ENCODE peak calls at places on chromosomes 2 and 18, in nine cellular contexts. N, J, U, T, O, R, Z, P and C are unnamed samples.

GRCh38 chr18:75592527-75592926 is 165.0 kb upstream of the SMIM21 start:
- DNase-seq in J (no peak), U (no peak), N (no peak), T (no peak), P (peak; percentile 2), R (peak; percentile 9), Z (no peak), O (no peak), C (no peak)

GRCh38 chr2:11140492-11140891 is 14.8 kb upstream of the SLC66A3 start:
- DNase-seq in R (no peak), J (no peak), Z (no peak), T (no peak), P (peak; percentile 71), U (no peak), N (no peak), O (no peak), C (no peak)

GRCh38 chr2:37026050-37026449 is 58.1 kb downstream of the HEATR5B start:
- DNase-seq in U (peak; percentile 14), P (peak; percentile 15), N (no peak), T (no peak), R (peak; percentile 7), O (no peak), J (no peak), Z (no peak), C (no peak)

GRCh38 chr2:204134421-204134820 is 197.9 kb downstream of the ICOS start:
- DNase-seq in R (no peak), U (no peak), N (no peak), Z (no peak), P (no peak), T (no peak), J (no peak), O (no peak), C (no peak)

GRCh38 chr2:121360566-121361300 is 75.7 kb upstream of the TFCP2L1 start:
- DNase-seq in J (peak; percentile 88), T (peak; percentile 49), U (no peak), N (no peak), Z (no peak), O (no peak), P (peak; percentile 76), R (peak; percentile 66), C (no peak)

GRCh38 chr2:20868377-20868776 is 45.5 kb upstream of the LDAH start:
- DNase-seq in N (no peak), P (no peak), R (no peak), Z (peak; percentile 60), T (no peak), U (no peak), O (peak; percentile 34), J (no peak), C (no peak)

GRCh38 chr2:54456526-54457325 is 599 bp downstream of the SPTBN1 start:
- DNase-seq in P (peak; percentile 49), R (peak; percentile 47), N (peak; percentile 37), T (peak; percentile 39), U (peak; percentile 84), J (no peak), Z (peak; percentile 49), O (no peak), C (no peak)

GRCh38 chr2:18516112-18516511 is 44.3 kb downstream of the RDH14 start:
- DNase-seq in T (no peak), N (no peak), R (peak; percentile 57), O (no peak), P (peak; percentile 89), J (no peak), U (no peak), Z (no peak), C (no peak)